ENCODE peak calls at places on chromosomes 1 and 21, in five cellular contexts. One of them, this sample, is unnamed.

GRCh38 chr1:203629509-203630082 is 3.0 kb downstream of the ATP2B4 start:
- DNase-seq in fibroblast of mammary gland: peak
- DNase-seq in iPS-NIHi11: peak
- DNase-seq in effector memory CD8-positive, alpha-beta T cell: peak
- DNase-seq in NCI-H1694 treated with DMSO at 0.1 percent for 48 hours: no peak
- DNase-seq in this sample: peak

GRCh38 chr1:9825101-9826074 is 1.6 kb upstream of the CLSTN1 start:
- DNase-seq in fibroblast of mammary gland: peak
- DNase-seq in iPS-NIHi11: peak
- DNase-seq in effector memory CD8-positive, alpha-beta T cell: peak
- DNase-seq in NCI-H1694 treated with DMSO at 0.1 percent for 48 hours: no peak
- DNase-seq in this sample: peak

GRCh38 chr1:64162151-64162550 is 41.3 kb upstream of the UBE2U start:
- DNase-seq in fibroblast of mammary gland: no peak
- DNase-seq in iPS-NIHi11: no peak
- DNase-seq in effector memory CD8-positive, alpha-beta T cell: no peak
- DNase-seq in NCI-H1694 treated with DMSO at 0.1 percent for 48 hours: no peak
- DNase-seq in this sample: no peak

GRCh38 chr1:110593905-110594304 is 12.3 kb downstream of the KCNA2 start:
- DNase-seq in fibroblast of mammary gland: no peak
- DNase-seq in iPS-NIHi11: no peak
- DNase-seq in effector memory CD8-positive, alpha-beta T cell: no peak
- DNase-seq in NCI-H1694 treated with DMSO at 0.1 percent for 48 hours: no peak
- DNase-seq in this sample: no peak

GRCh38 chr1:226444901-226445300 is 37.0 kb upstream of the PARP1 start:
- DNase-seq in fibroblast of mammary gland: no peak
- DNase-seq in iPS-NIHi11: no peak
- DNase-seq in effector memory CD8-positive, alpha-beta T cell: peak
- DNase-seq in NCI-H1694 treated with DMSO at 0.1 percent for 48 hours: no peak
- DNase-seq in this sample: no peak

GRCh38 chr21:43684424-43684823 is 25.1 kb downstream of the RRP1B start:
- DNase-seq in fibroblast of mammary gland: no peak
- DNase-seq in iPS-NIHi11: no peak
- DNase-seq in effector memory CD8-positive, alpha-beta T cell: no peak
- DNase-seq in NCI-H1694 treated with DMSO at 0.1 percent for 48 hours: no peak
- DNase-seq in this sample: no peak

GRCh38 chr1:161216945-161217712 is 2.0 kb downstream of the FCER1G start:
- DNase-seq in fibroblast of mammary gland: peak
- DNase-seq in iPS-NIHi11: no peak
- DNase-seq in effector memory CD8-positive, alpha-beta T cell: no peak
- DNase-seq in NCI-H1694 treated with DMSO at 0.1 percent for 48 hours: no peak
- DNase-seq in this sample: peak

GRCh38 chr1:192521734-192522133 is 53.8 kb upstream of the RGS1 start:
- DNase-seq in fibroblast of mammary gland: no peak
- DNase-seq in iPS-NIHi11: no peak
- DNase-seq in effector memory CD8-positive, alpha-beta T cell: no peak
- DNase-seq in NCI-H1694 treated with DMSO at 0.1 percent for 48 hours: no peak
- DNase-seq in this sample: no peak

GRCh38 chr21:32377506-32377905 is 15.3 kb downstream of the URB1 start:
- DNase-seq in fibroblast of mammary gland: no peak
- DNase-seq in iPS-NIHi11: no peak
- DNase-seq in effector memory CD8-positive, alpha-beta T cell: no peak
- DNase-seq in NCI-H1694 treated with DMSO at 0.1 percent for 48 hours: no peak
- DNase-seq in this sample: no peak

GRCh38 chr1:63112155-63112914 is 210.0 kb upstream of the FOXD3 start:
- DNase-seq in fibroblast of mammary gland: peak
- DNase-seq in iPS-NIHi11: peak
- DNase-seq in effector memory CD8-positive, alpha-beta T cell: no peak
- DNase-seq in NCI-H1694 treated with DMSO at 0.1 percent for 48 hours: no peak
- DNase-seq in this sample: no peak

GRCh38 chr21:25964009-25964408 is 206.6 kb downstream of the APP start:
- DNase-seq in fibroblast of mammary gland: peak
- DNase-seq in iPS-NIHi11: no peak
- DNase-seq in effector memory CD8-positive, alpha-beta T cell: no peak
- DNase-seq in NCI-H1694 treated with DMSO at 0.1 percent for 48 hours: no peak
- DNase-seq in this sample: no peak

GRCh38 chr1:203338335-203339036 is 12.4 kb downstream of the FMOD start:
- DNase-seq in fibroblast of mammary gland: peak
- DNase-seq in iPS-NIHi11: peak
- DNase-seq in effector memory CD8-positive, alpha-beta T cell: peak
- DNase-seq in NCI-H1694 treated with DMSO at 0.1 percent for 48 hours: peak
- DNase-seq in this sample: peak

GRCh38 chr1:19658186-19658585 is 6.5 kb upstream of the HTR6 start:
- DNase-seq in fibroblast of mammary gland: no peak
- DNase-seq in iPS-NIHi11: no peak
- DNase-seq in effector memory CD8-positive, alpha-beta T cell: no peak
- DNase-seq in NCI-H1694 treated with DMSO at 0.1 percent for 48 hours: no peak
- DNase-seq in this sample: no peak

GRCh38 chr1:58903450-58904298 is 119.8 kb upstream of the JUN start:
- DNase-seq in fibroblast of mammary gland: peak
- DNase-seq in iPS-NIHi11: peak
- DNase-seq in effector memory CD8-positive, alpha-beta T cell: peak
- DNase-seq in NCI-H1694 treated with DMSO at 0.1 percent for 48 hours: peak
- DNase-seq in this sample: peak

GRCh38 chr1:30047576-30047975 is 675.8 kb downstream of the MATN1 start:
- DNase-seq in fibroblast of mammary gland: no peak
- DNase-seq in iPS-NIHi11: no peak
- DNase-seq in effector memory CD8-positive, alpha-beta T cell: no peak
- DNase-seq in NCI-H1694 treated with DMSO at 0.1 percent for 48 hours: no peak
- DNase-seq in this sample: no peak

GRCh38 chr1:154697710-154698109 is 89.7 kb upstream of the ADAR start:
- DNase-seq in fibroblast of mammary gland: peak
- DNase-seq in iPS-NIHi11: no peak
- DNase-seq in effector memory CD8-positive, alpha-beta T cell: no peak
- DNase-seq in NCI-H1694 treated with DMSO at 0.1 percent for 48 hours: no peak
- DNase-seq in this sample: no peak

GRCh38 chr1:231571904-231572303 is 43.4 kb downstream of the TSNAX start:
- DNase-seq in fibroblast of mammary gland: no peak
- DNase-seq in iPS-NIHi11: no peak
- DNase-seq in effector memory CD8-positive, alpha-beta T cell: no peak
- DNase-seq in NCI-H1694 treated with DMSO at 0.1 percent for 48 hours: no peak
- DNase-seq in this sample: no peak

GRCh38 chr21:35316933-35317332 is 267.8 kb upstream of the RUNX1 start:
- DNase-seq in fibroblast of mammary gland: no peak
- DNase-seq in iPS-NIHi11: no peak
- DNase-seq in effector memory CD8-positive, alpha-beta T cell: no peak
- DNase-seq in NCI-H1694 treated with DMSO at 0.1 percent for 48 hours: no peak
- DNase-seq in this sample: no peak

GRCh38 chr1:244022301-244022700 is 28.8 kb upstream of the ZBTB18 start:
- DNase-seq in fibroblast of mammary gland: peak
- DNase-seq in iPS-NIHi11: no peak
- DNase-seq in effector memory CD8-positive, alpha-beta T cell: no peak
- DNase-seq in NCI-H1694 treated with DMSO at 0.1 percent for 48 hours: no peak
- DNase-seq in this sample: no peak

GRCh38 chr21:36699546-36700294 is 805 bp downstream of the SIM2 start:
- DNase-seq in fibroblast of mammary gland: no peak
- DNase-seq in iPS-NIHi11: no peak
- DNase-seq in effector memory CD8-positive, alpha-beta T cell: no peak
- DNase-seq in NCI-H1694 treated with DMSO at 0.1 percent for 48 hours: no peak
- DNase-seq in this sample: no peak

GRCh38 chr1:226128487-226129075 is 58.0 kb downstream of the ACBD3 start:
- DNase-seq in fibroblast of mammary gland: peak
- DNase-seq in iPS-NIHi11: no peak
- DNase-seq in effector memory CD8-positive, alpha-beta T cell: no peak
- DNase-seq in NCI-H1694 treated with DMSO at 0.1 percent for 48 hours: no peak
- DNase-seq in this sample: no peak

GRCh38 chr1:225657462-225657989 is 4.6 kb upstream of the ENAH start:
- DNase-seq in fibroblast of mammary gland: peak
- DNase-seq in iPS-NIHi11: no peak
- DNase-seq in effector memory CD8-positive, alpha-beta T cell: no peak
- DNase-seq in NCI-H1694 treated with DMSO at 0.1 percent for 48 hours: no peak
- DNase-seq in this sample: no peak

GRCh38 chr1:225944387-225944786 is 3.4 kb upstream of the LEFTY2 start:
- DNase-seq in fibroblast of mammary gland: no peak
- DNase-seq in iPS-NIHi11: no peak
- DNase-seq in effector memory CD8-positive, alpha-beta T cell: no peak
- DNase-seq in NCI-H1694 treated with DMSO at 0.1 percent for 48 hours: no peak
- DNase-seq in this sample: no peak

GRCh38 chr1:21239181-21239580 is 51.1 kb downstream of the ECE1 start:
- DNase-seq in fibroblast of mammary gland: no peak
- DNase-seq in iPS-NIHi11: no peak
- DNase-seq in effector memory CD8-positive, alpha-beta T cell: no peak
- DNase-seq in NCI-H1694 treated with DMSO at 0.1 percent for 48 hours: no peak
- DNase-seq in this sample: no peak

GRCh38 chr1:32246888-32247273 is at the start of gene FAM167B:
- DNase-seq in fibroblast of mammary gland: peak
- DNase-seq in iPS-NIHi11: no peak
- DNase-seq in effector memory CD8-positive, alpha-beta T cell: no peak
- DNase-seq in NCI-H1694 treated with DMSO at 0.1 percent for 48 hours: no peak
- DNase-seq in this sample: no peak

GRCh38 chr1:51897699-51898031 is 19.1 kb upstream of the NRDC start:
- DNase-seq in fibroblast of mammary gland: peak
- DNase-seq in iPS-NIHi11: no peak
- DNase-seq in effector memory CD8-positive, alpha-beta T cell: no peak
- DNase-seq in NCI-H1694 treated with DMSO at 0.1 percent for 48 hours: no peak
- DNase-seq in this sample: no peak

GRCh38 chr1:183249941-183250452 is 63.9 kb downstream of the LAMC2 start:
- DNase-seq in fibroblast of mammary gland: no peak
- DNase-seq in iPS-NIHi11: no peak
- DNase-seq in effector memory CD8-positive, alpha-beta T cell: no peak
- DNase-seq in NCI-H1694 treated with DMSO at 0.1 percent for 48 hours: no peak
- DNase-seq in this sample: no peak

This sample was measured in natural killer cell.